ENCODE peak calls at places on chromosomes 4 and X, in six cellular contexts. One of them, this sample, is unnamed. For H3K4me1, the result is how much of the 10 kb centered on the place peaks cover.

GRCh38 chr4:72171761-72172160 is 140.0 kb downstream of the NPFFR2 start:
- DNase-seq in prostate gland: no peak
- DNase-seq in stomach: no peak
- DNase-seq in suprapubic skin: no peak
- DNase-seq in upper lobe of left lung: no peak
- DNase-seq in transverse colon: no peak
- DNase-seq in this sample: no peak

GRCh38 chr4:5051210-5051691 is at the start of gene STK32B:
- DNase-seq in upper lobe of left lung: peak
- DNase-seq in prostate gland: peak
- DNase-seq in transverse colon: peak
- DNase-seq in stomach: peak
- DNase-seq in suprapubic skin: peak
- DNase-seq in this sample: peak

GRCh38 chrX:64570204-64570603 is 175.0 kb upstream of the MTMR8 start:
- DNase-seq in suprapubic skin: no peak
- DNase-seq in transverse colon: no peak
- DNase-seq in prostate gland: no peak
- DNase-seq in stomach: no peak
- DNase-seq in upper lobe of left lung: no peak
- DNase-seq in this sample: no peak

GRCh38 chr4:83378426-83378825 is 43.8 kb upstream of the HPSE start:
- DNase-seq in transverse colon: no peak
- DNase-seq in stomach: no peak
- DNase-seq in suprapubic skin: no peak
- DNase-seq in upper lobe of left lung: no peak
- DNase-seq in prostate gland: no peak
- DNase-seq in this sample: peak

GRCh38 chrX:1239681-1240142 is 27.3 kb upstream of the CRLF2 start:
- DNase-seq in upper lobe of left lung: peak
- DNase-seq in prostate gland: peak
- DNase-seq in suprapubic skin: peak
- DNase-seq in transverse colon: peak
- DNase-seq in stomach: peak
- DNase-seq in this sample: no peak

GRCh38 chr4:46274717-46275116 is 115.2 kb downstream of the GABRA2 start:
- DNase-seq in stomach: no peak
- DNase-seq in suprapubic skin: no peak
- DNase-seq in upper lobe of left lung: no peak
- DNase-seq in prostate gland: no peak
- DNase-seq in transverse colon: no peak
- DNase-seq in this sample: no peak

GRCh38 chrX:23954396-23954795 is 46.6 kb downstream of the CXorf58 start:
- DNase-seq in suprapubic skin: no peak
- DNase-seq in stomach: no peak
- DNase-seq in upper lobe of left lung: no peak
- DNase-seq in prostate gland: no peak
- DNase-seq in transverse colon: no peak
- DNase-seq in this sample: no peak

GRCh38 chr4:158161561-158162354 is 11.1 kb downstream of the GASK1B start:
- DNase-seq in transverse colon: no peak
- DNase-seq in prostate gland: no peak
- DNase-seq in stomach: no peak
- DNase-seq in suprapubic skin: no peak
- DNase-seq in upper lobe of left lung: peak
- DNase-seq in this sample: no peak

GRCh38 chr4:105436414-105436813 is 37.4 kb downstream of the PPA2 start:
- DNase-seq in transverse colon: no peak
- DNase-seq in upper lobe of left lung: no peak
- DNase-seq in prostate gland: no peak
- DNase-seq in suprapubic skin: no peak
- DNase-seq in stomach: no peak
- DNase-seq in this sample: no peak

GRCh38 chr4:13859423-13859822 is 231.9 kb upstream of the BOD1L1 start:
- DNase-seq in stomach: no peak
- DNase-seq in transverse colon: no peak
- DNase-seq in upper lobe of left lung: no peak
- DNase-seq in suprapubic skin: no peak
- DNase-seq in prostate gland: no peak
- DNase-seq in this sample: no peak

GRCh38 chr4:3310301-3311094 is 17.7 kb downstream of the RGS12 start:
- DNase-seq in suprapubic skin: no peak
- DNase-seq in stomach: peak
- DNase-seq in transverse colon: no peak
- DNase-seq in prostate gland: no peak
- DNase-seq in upper lobe of left lung: no peak
- DNase-seq in this sample: no peak

GRCh38 chr4:85824166-85824945 is 349.4 kb downstream of the ARHGAP24 start:
- DNase-seq in stomach: no peak
- DNase-seq in suprapubic skin: no peak
- DNase-seq in prostate gland: no peak
- DNase-seq in upper lobe of left lung: no peak
- DNase-seq in transverse colon: no peak
- DNase-seq in this sample: no peak

GRCh38 chrX:67288958-67289641 is 254.7 kb upstream of the AR start:
- DNase-seq in suprapubic skin: no peak
- DNase-seq in prostate gland: no peak
- DNase-seq in stomach: no peak
- DNase-seq in upper lobe of left lung: no peak
- DNase-seq in transverse colon: no peak
- DNase-seq in this sample: peak

GRCh38 chrX:45621356-45622041 is 420.8 kb upstream of the DIPK2B start:
- DNase-seq in suprapubic skin: no peak
- DNase-seq in transverse colon: no peak
- DNase-seq in upper lobe of left lung: no peak
- DNase-seq in stomach: no peak
- DNase-seq in prostate gland: no peak
- DNase-seq in this sample: no peak

GRCh38 chr4:175539498-175539897 is 272.6 kb downstream of the GPM6A start:
- DNase-seq in stomach: no peak
- DNase-seq in transverse colon: no peak
- DNase-seq in suprapubic skin: no peak
- DNase-seq in prostate gland: no peak
- DNase-seq in upper lobe of left lung: no peak
- DNase-seq in this sample: no peak

DNA sequence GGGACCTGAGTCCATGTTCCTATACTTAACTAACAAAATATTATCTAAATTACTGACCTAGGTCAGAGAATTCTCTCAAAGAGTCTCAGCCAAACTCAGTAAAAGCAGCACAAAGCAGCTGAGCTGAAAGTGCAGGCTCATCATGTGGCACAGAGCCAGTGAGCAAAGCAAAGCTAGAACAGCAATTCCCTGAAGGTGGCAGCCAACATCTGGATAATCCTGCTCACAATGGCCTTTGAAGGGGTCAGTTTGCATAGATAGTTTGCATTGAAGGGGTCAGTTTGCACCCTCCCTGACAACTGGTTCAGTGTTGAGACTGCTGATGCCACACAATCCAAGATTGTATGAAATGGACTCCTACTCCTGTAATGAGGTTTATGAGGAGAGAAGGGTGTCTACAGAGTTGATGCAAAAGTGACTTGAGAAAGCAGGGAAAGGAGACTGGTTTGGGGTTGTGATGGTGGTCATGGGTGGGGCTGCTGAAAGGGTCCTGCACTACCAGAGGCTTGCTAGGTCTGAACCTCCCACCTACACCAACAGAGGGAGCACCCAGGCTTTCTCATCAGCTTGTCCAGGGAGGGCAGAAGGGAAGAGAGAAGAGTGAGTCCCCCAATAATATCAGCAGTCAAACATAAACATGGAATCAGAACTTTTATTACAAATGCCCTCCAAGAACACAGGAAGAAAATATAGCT is 39.7 kb downstream of the TRIM61 start:
- DNase-seq in stomach: no peak
- DNase-seq in transverse colon: no peak
- DNase-seq in prostate gland: peak
- DNase-seq in upper lobe of left lung: no peak
- DNase-seq in suprapubic skin: no peak
- DNase-seq in this sample: no peak
- TF ChIP-seq CTCF in stomach: no peak
- TF ChIP-seq CTCF in transverse colon: no peak
- TF ChIP-seq CTCF in prostate gland: no peak
- TF ChIP-seq CTCF in upper lobe of left lung: no peak
- TF ChIP-seq CTCF in suprapubic skin: no peak
- TF ChIP-seq CTCF in this sample: no peak

GRCh38 chr4:92266521-92266920 is 37.2 kb upstream of the GRID2 start:
- DNase-seq in prostate gland: no peak
- DNase-seq in transverse colon: no peak
- DNase-seq in upper lobe of left lung: no peak
- DNase-seq in suprapubic skin: no peak
- DNase-seq in stomach: no peak
- DNase-seq in this sample: no peak

GRCh38 chr4:92264163-92264562 is 39.6 kb upstream of the GRID2 start:
- DNase-seq in upper lobe of left lung: no peak
- DNase-seq in prostate gland: no peak
- DNase-seq in suprapubic skin: no peak
- DNase-seq in stomach: no peak
- DNase-seq in transverse colon: no peak
- DNase-seq in this sample: no peak

GRCh38 chr4:92263575-92263974 is 40.2 kb upstream of the GRID2 start:
- DNase-seq in suprapubic skin: no peak
- DNase-seq in prostate gland: no peak
- DNase-seq in upper lobe of left lung: no peak
- DNase-seq in transverse colon: no peak
- DNase-seq in stomach: no peak
- DNase-seq in this sample: no peak

GRCh38 chr4:92265798-92266197 is 38.0 kb upstream of the GRID2 start:
- DNase-seq in suprapubic skin: no peak
- DNase-seq in stomach: no peak
- DNase-seq in upper lobe of left lung: no peak
- DNase-seq in transverse colon: no peak
- DNase-seq in prostate gland: no peak
- DNase-seq in this sample: no peak

GRCh38 chr4:92265066-92265465 is 38.7 kb upstream of the GRID2 start:
- DNase-seq in stomach: no peak
- DNase-seq in upper lobe of left lung: no peak
- DNase-seq in suprapubic skin: no peak
- DNase-seq in prostate gland: no peak
- DNase-seq in transverse colon: no peak
- DNase-seq in this sample: no peak
- TF ChIP-seq POLR2AphosphoS5 in stomach: no peak
- TF ChIP-seq POLR2AphosphoS5 in upper lobe of left lung: no peak
- TF ChIP-seq POLR2AphosphoS5 in suprapubic skin: no peak
- TF ChIP-seq POLR2AphosphoS5 in prostate gland: no peak
- TF ChIP-seq POLR2AphosphoS5 in transverse colon: no peak
- TF ChIP-seq POLR2AphosphoS5 in this sample: no peak

GRCh38 chr4:87005690-87006461 is 71.1 kb downstream of the AFF1 start:
- DNase-seq in transverse colon: peak
- DNase-seq in upper lobe of left lung: no peak
- DNase-seq in stomach: no peak
- DNase-seq in prostate gland: peak
- DNase-seq in suprapubic skin: no peak
- DNase-seq in this sample: no peak
- H3K4me1 ChIP-seq in transverse colon: under half
- H3K4me1 ChIP-seq in upper lobe of left lung: under half
- H3K4me1 ChIP-seq in stomach: under half
- H3K4me1 ChIP-seq in prostate gland: under half
- H3K4me1 ChIP-seq in suprapubic skin: under half
- H3K4me1 ChIP-seq in this sample: under half

DNA sequence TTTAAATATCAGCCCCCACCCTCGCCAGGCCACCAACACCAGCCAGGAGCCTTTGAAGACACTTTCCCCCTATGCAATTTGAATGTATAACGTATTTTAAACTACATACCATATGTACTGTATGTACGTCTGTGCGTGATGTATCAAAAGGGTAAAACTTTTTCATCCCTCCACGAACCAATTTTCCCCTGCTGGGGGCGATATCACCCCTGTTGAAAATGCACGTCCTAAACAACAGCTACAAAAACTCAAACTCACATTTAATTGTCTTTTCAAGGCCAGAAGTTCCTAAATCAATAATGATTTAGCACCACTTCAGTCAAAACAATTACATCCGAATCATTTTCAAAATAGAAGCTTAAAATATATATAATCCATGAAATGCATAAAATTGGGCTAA is 1.4 kb downstream of the VEGFD start:
- DNase-seq in suprapubic skin: no peak
- DNase-seq in transverse colon: no peak
- DNase-seq in stomach: no peak
- DNase-seq in upper lobe of left lung: no peak
- DNase-seq in prostate gland: no peak
- DNase-seq in this sample: no peak
- TF ChIP-seq CTCF in suprapubic skin: no peak
- TF ChIP-seq CTCF in transverse colon: no peak
- TF ChIP-seq CTCF in stomach: no peak
- TF ChIP-seq CTCF in upper lobe of left lung: no peak
- TF ChIP-seq CTCF in prostate gland: no peak
- TF ChIP-seq CTCF in this sample: no peak